ENCODE peak calls at places on chromosomes 6 and 20, in eight cellular contexts. One of them, this sample, is unnamed.

GRCh38 chr6:158761746-158762145 is 57.4 kb downstream of the EZR start:
- DNase-seq in bronchial epithelial cell: no peak
- DNase-seq in HuH-7: no peak
- DNase-seq in WTC11: no peak
- DNase-seq in midbrain: no peak
- DNase-seq in CD4-positive, alpha-beta memory T cell: no peak
- DNase-seq in adipocyte: no peak
- DNase-seq in lung: no peak
- DNase-seq in this sample: no peak

GRCh38 chr6:6005467-6006427 is 978 bp downstream of the NRN1 start:
- DNase-seq in bronchial epithelial cell: no peak
- DNase-seq in HuH-7: no peak
- DNase-seq in WTC11: no peak
- DNase-seq in midbrain: no peak
- DNase-seq in CD4-positive, alpha-beta memory T cell: no peak
- DNase-seq in adipocyte: no peak
- DNase-seq in lung: no peak
- DNase-seq in this sample: peak

GRCh38 chr20:57167971-57168693 is 98.3 kb downstream of the BMP7 start:
- DNase-seq in bronchial epithelial cell: no peak
- DNase-seq in HuH-7: no peak
- DNase-seq in WTC11: no peak
- DNase-seq in midbrain: no peak
- DNase-seq in CD4-positive, alpha-beta memory T cell: no peak
- DNase-seq in adipocyte: no peak
- DNase-seq in lung: no peak
- DNase-seq in this sample: no peak

GRCh38 chr6:15081437-15081836 is 164.4 kb upstream of the JARID2 start:
- DNase-seq in bronchial epithelial cell: no peak
- DNase-seq in HuH-7: no peak
- DNase-seq in WTC11: no peak
- DNase-seq in midbrain: no peak
- DNase-seq in CD4-positive, alpha-beta memory T cell: no peak
- DNase-seq in adipocyte: no peak
- DNase-seq in lung: no peak
- DNase-seq in this sample: no peak

GRCh38 chr6:122286512-122286911 is 112.9 kb upstream of the HSF2 start:
- DNase-seq in bronchial epithelial cell: peak
- DNase-seq in HuH-7: no peak
- DNase-seq in WTC11: no peak
- DNase-seq in midbrain: no peak
- DNase-seq in CD4-positive, alpha-beta memory T cell: no peak
- DNase-seq in adipocyte: peak
- DNase-seq in lung: no peak
- DNase-seq in this sample: no peak

GRCh38 chr6:28531479-28532128 is 5.9 kb downstream of the GPX5 start:
- DNase-seq in bronchial epithelial cell: no peak
- DNase-seq in HuH-7: no peak
- DNase-seq in WTC11: no peak
- DNase-seq in midbrain: no peak
- DNase-seq in CD4-positive, alpha-beta memory T cell: no peak
- DNase-seq in adipocyte: no peak
- DNase-seq in lung: no peak
- DNase-seq in this sample: no peak

GRCh38 chr20:1368448-1369199 is 24.2 kb downstream of the FKBP1A start:
- DNase-seq in bronchial epithelial cell: no peak
- DNase-seq in HuH-7: no peak
- DNase-seq in WTC11: no peak
- DNase-seq in midbrain: no peak
- DNase-seq in CD4-positive, alpha-beta memory T cell: no peak
- DNase-seq in adipocyte: peak
- DNase-seq in lung: no peak
- DNase-seq in this sample: no peak

GRCh38 chr6:90160013-90160412 is 136.6 kb downstream of the BACH2 start:
- DNase-seq in bronchial epithelial cell: no peak
- DNase-seq in HuH-7: no peak
- DNase-seq in WTC11: no peak
- DNase-seq in midbrain: peak
- DNase-seq in CD4-positive, alpha-beta memory T cell: no peak
- DNase-seq in adipocyte: no peak
- DNase-seq in lung: no peak
- DNase-seq in this sample: no peak

GRCh38 chr6:34630040-34630439 is 66.5 kb downstream of the ILRUN start:
- DNase-seq in bronchial epithelial cell: peak
- DNase-seq in HuH-7: no peak
- DNase-seq in WTC11: no peak
- DNase-seq in midbrain: no peak
- DNase-seq in CD4-positive, alpha-beta memory T cell: no peak
- DNase-seq in adipocyte: peak
- DNase-seq in lung: no peak
- DNase-seq in this sample: no peak

GRCh38 chr20:44642203-44643153 is 9.0 kb downstream of the ADA start:
- DNase-seq in bronchial epithelial cell: peak
- DNase-seq in HuH-7: peak
- DNase-seq in WTC11: peak
- DNase-seq in midbrain: peak
- DNase-seq in CD4-positive, alpha-beta memory T cell: peak
- DNase-seq in adipocyte: peak
- DNase-seq in lung: peak
- DNase-seq in this sample: peak

GRCh38 chr20:12566596-12566995 is 442.2 kb upstream of the SPTLC3 start:
- DNase-seq in bronchial epithelial cell: no peak
- DNase-seq in HuH-7: no peak
- DNase-seq in WTC11: no peak
- DNase-seq in midbrain: no peak
- DNase-seq in CD4-positive, alpha-beta memory T cell: no peak
- DNase-seq in adipocyte: no peak
- DNase-seq in lung: no peak
- DNase-seq in this sample: no peak

GRCh38 chr20:53738945-53739798 is 145.5 kb upstream of the ZNF217 start:
- DNase-seq in bronchial epithelial cell: peak
- DNase-seq in HuH-7: no peak
- DNase-seq in WTC11: no peak
- DNase-seq in midbrain: no peak
- DNase-seq in CD4-positive, alpha-beta memory T cell: no peak
- DNase-seq in adipocyte: no peak
- DNase-seq in lung: no peak
- DNase-seq in this sample: no peak

GRCh38 chr6:33297406-33297955 is 1.3 kb downstream of the RGL2 start:
- DNase-seq in bronchial epithelial cell: peak
- DNase-seq in HuH-7: peak
- DNase-seq in WTC11: peak
- DNase-seq in midbrain: no peak
- DNase-seq in CD4-positive, alpha-beta memory T cell: no peak
- DNase-seq in adipocyte: no peak
- DNase-seq in lung: peak
- DNase-seq in this sample: no peak